ENCODE peak calls at places on chromosome 7, in eight cellular contexts. One of them, this sample, is unnamed.
A peak's percentile ranks its signal among the peaks of the same experiment; 100 is the strongest.

GRCh38 chr7:99734987-99735386 is at the start of gene CYP3A7:
- DNase-seq in fibroblast of lung: no peak
- DNase-seq in heart right ventricle: no peak
- DNase-seq in suprapubic skin: no peak
- DNase-seq in GM06990: no peak
- DNase-seq in cardiac muscle cell: no peak
- DNase-seq in hepatocyte: peak; percentile 40
- DNase-seq in colonic mucosa: no peak
- DNase-seq in this sample: no peak

GRCh38 chr7:95933618-95934017 is 161.3 kb downstream of the DYNC1I1 start:
- DNase-seq in suprapubic skin: no peak
- DNase-seq in heart right ventricle: no peak
- DNase-seq in colonic mucosa: no peak
- DNase-seq in cardiac muscle cell: no peak
- DNase-seq in hepatocyte: no peak
- DNase-seq in fibroblast of lung: no peak
- DNase-seq in GM06990: no peak
- DNase-seq in this sample: no peak

GRCh38 chr7:18846765-18847215 is 270.6 kb downstream of the TWIST1 start:
- DNase-seq in hepatocyte: no peak
- DNase-seq in cardiac muscle cell: no peak
- DNase-seq in heart right ventricle: no peak
- DNase-seq in GM06990: no peak
- DNase-seq in colonic mucosa: no peak
- DNase-seq in suprapubic skin: no peak
- DNase-seq in fibroblast of lung: no peak
- DNase-seq in this sample: no peak

GRCh38 chr7:99500637-99501009 is 542 bp upstream of the ZNF394 start:
- DNase-seq in suprapubic skin: no peak
- DNase-seq in hepatocyte: no peak
- DNase-seq in colonic mucosa: no peak
- DNase-seq in heart right ventricle: no peak
- DNase-seq in fibroblast of lung: no peak
- DNase-seq in GM06990: no peak
- DNase-seq in cardiac muscle cell: no peak
- DNase-seq in this sample: no peak

GRCh38 chr7:116671681-116672595 is at the start of gene MET:
- DNase-seq in fibroblast of lung: peak; percentile 73
- DNase-seq in hepatocyte: peak; percentile 90
- DNase-seq in heart right ventricle: peak; percentile 68
- DNase-seq in cardiac muscle cell: peak; percentile 73
- DNase-seq in colonic mucosa: peak; percentile 85
- DNase-seq in GM06990: peak; percentile 55
- DNase-seq in suprapubic skin: peak; percentile 81
- DNase-seq in this sample: peak; percentile 86

GRCh38 chr7:66558660-66559465 is 69.8 kb upstream of the KCTD7 start:
- DNase-seq in suprapubic skin: no peak
- DNase-seq in hepatocyte: no peak
- DNase-seq in fibroblast of lung: no peak
- DNase-seq in colonic mucosa: no peak
- DNase-seq in cardiac muscle cell: no peak
- DNase-seq in GM06990: no peak
- DNase-seq in heart right ventricle: no peak
- DNase-seq in this sample: no peak

GRCh38 chr7:15848362-15848761 is 161.9 kb upstream of the MEOX2 start:
- DNase-seq in suprapubic skin: no peak
- DNase-seq in heart right ventricle: no peak
- DNase-seq in cardiac muscle cell: peak; percentile 25
- DNase-seq in colonic mucosa: no peak
- DNase-seq in hepatocyte: no peak
- DNase-seq in GM06990: no peak
- DNase-seq in fibroblast of lung: peak; percentile 16
- DNase-seq in this sample: no peak

GRCh38 chr7:40604601-40605438 is 470.0 kb downstream of the SUGCT start:
- DNase-seq in hepatocyte: peak; percentile 71
- DNase-seq in heart right ventricle: peak; percentile 45
- DNase-seq in cardiac muscle cell: peak; percentile 81
- DNase-seq in colonic mucosa: peak; percentile 38
- DNase-seq in suprapubic skin: no peak
- DNase-seq in fibroblast of lung: peak; percentile 64
- DNase-seq in GM06990: peak; percentile 18
- DNase-seq in this sample: peak; percentile 28

GRCh38 chr7:108455833-108456677 is at the start of gene NRCAM:
- DNase-seq in suprapubic skin: no peak
- DNase-seq in colonic mucosa: no peak
- DNase-seq in heart right ventricle: peak; percentile 11
- DNase-seq in hepatocyte: peak; percentile 88
- DNase-seq in GM06990: peak; percentile 82
- DNase-seq in cardiac muscle cell: peak; percentile 87
- DNase-seq in fibroblast of lung: peak; percentile 46
- DNase-seq in this sample: no peak

GRCh38 chr7:103929808-103930415 is 59.5 kb downstream of the RELN start:
- DNase-seq in fibroblast of lung: no peak
- DNase-seq in cardiac muscle cell: no peak
- DNase-seq in GM06990: no peak
- DNase-seq in suprapubic skin: no peak
- DNase-seq in hepatocyte: no peak
- DNase-seq in heart right ventricle: no peak
- DNase-seq in colonic mucosa: no peak
- DNase-seq in this sample: no peak

GRCh38 chr7:98265841-98266271 is 13.8 kb upstream of the TECPR1 start:
- DNase-seq in fibroblast of lung: no peak
- DNase-seq in suprapubic skin: no peak
- DNase-seq in colonic mucosa: no peak
- DNase-seq in cardiac muscle cell: no peak
- DNase-seq in heart right ventricle: no peak
- DNase-seq in hepatocyte: no peak
- DNase-seq in GM06990: no peak
- DNase-seq in this sample: no peak

GRCh38 chr7:100825215-100825671 is 2.1 kb downstream of the EPHB4 start:
- DNase-seq in cardiac muscle cell: no peak
- DNase-seq in colonic mucosa: peak; percentile 51
- DNase-seq in GM06990: no peak
- DNase-seq in fibroblast of lung: no peak
- DNase-seq in hepatocyte: peak; percentile 38
- DNase-seq in suprapubic skin: no peak
- DNase-seq in heart right ventricle: peak; percentile 54
- DNase-seq in this sample: no peak

GRCh38 chr7:101465576-101466196 is 103.0 kb downstream of the COL26A1 start:
- DNase-seq in GM06990: no peak
- DNase-seq in suprapubic skin: no peak
- DNase-seq in hepatocyte: no peak
- DNase-seq in cardiac muscle cell: peak; percentile 30
- DNase-seq in heart right ventricle: no peak
- DNase-seq in fibroblast of lung: peak; percentile 15
- DNase-seq in colonic mucosa: no peak
- DNase-seq in this sample: no peak

GRCh38 chr7:102169651-102170416 is 116.8 kb upstream of the SH2B2 start:
- DNase-seq in colonic mucosa: no peak
- DNase-seq in hepatocyte: no peak
- DNase-seq in GM06990: no peak
- DNase-seq in fibroblast of lung: peak; percentile 55
- DNase-seq in heart right ventricle: no peak
- DNase-seq in suprapubic skin: no peak
- DNase-seq in cardiac muscle cell: peak; percentile 75
- DNase-seq in this sample: no peak

GRCh38 chr7:113582471-113582870 is 336.3 kb downstream of the PPP1R3A start:
- DNase-seq in cardiac muscle cell: no peak
- DNase-seq in heart right ventricle: no peak
- DNase-seq in colonic mucosa: no peak
- DNase-seq in suprapubic skin: no peak
- DNase-seq in GM06990: no peak
- DNase-seq in fibroblast of lung: peak; percentile 1
- DNase-seq in hepatocyte: no peak
- DNase-seq in this sample: peak; percentile 74

GRCh38 chr7:13886356-13886755 is 103.1 kb downstream of the ETV1 start:
- DNase-seq in hepatocyte: no peak
- DNase-seq in suprapubic skin: no peak
- DNase-seq in fibroblast of lung: no peak
- DNase-seq in colonic mucosa: no peak
- DNase-seq in cardiac muscle cell: no peak
- DNase-seq in GM06990: no peak
- DNase-seq in heart right ventricle: no peak
- DNase-seq in this sample: no peak

GRCh38 chr7:69738396-69738889 is 140.2 kb downstream of the AUTS2 start:
- DNase-seq in colonic mucosa: no peak
- DNase-seq in cardiac muscle cell: peak; percentile 11
- DNase-seq in GM06990: peak; percentile 65
- DNase-seq in suprapubic skin: no peak
- DNase-seq in fibroblast of lung: peak; percentile 6
- DNase-seq in hepatocyte: peak; percentile 8
- DNase-seq in heart right ventricle: no peak
- DNase-seq in this sample: no peak

GRCh38 chr7:149764481-149765398 is 8.6 kb downstream of the ZNF467 start:
- DNase-seq in hepatocyte: peak; percentile 68
- DNase-seq in colonic mucosa: no peak
- DNase-seq in GM06990: no peak
- DNase-seq in fibroblast of lung: no peak
- DNase-seq in heart right ventricle: no peak
- DNase-seq in cardiac muscle cell: no peak
- DNase-seq in suprapubic skin: no peak
- DNase-seq in this sample: no peak

GRCh38 chr7:30648744-30649540 is 33.3 kb downstream of the CRHR2 start:
- DNase-seq in cardiac muscle cell: no peak
- DNase-seq in colonic mucosa: peak; percentile 15
- DNase-seq in GM06990: no peak
- DNase-seq in fibroblast of lung: no peak
- DNase-seq in heart right ventricle: no peak
- DNase-seq in suprapubic skin: no peak
- DNase-seq in hepatocyte: no peak
- DNase-seq in this sample: no peak

GRCh38 chr7:74071121-74071520 is 12.5 kb upstream of the LIMK1 start:
- DNase-seq in colonic mucosa: no peak
- DNase-seq in fibroblast of lung: no peak
- DNase-seq in cardiac muscle cell: no peak
- DNase-seq in GM06990: no peak
- DNase-seq in suprapubic skin: no peak
- DNase-seq in heart right ventricle: no peak
- DNase-seq in hepatocyte: no peak
- DNase-seq in this sample: no peak

GRCh38 chr7:7176421-7177043 is 5.8 kb upstream of the C1GALT1 start:
- DNase-seq in GM06990: no peak
- DNase-seq in cardiac muscle cell: peak; percentile 78
- DNase-seq in hepatocyte: peak; percentile 79
- DNase-seq in colonic mucosa: no peak
- DNase-seq in heart right ventricle: no peak
- DNase-seq in suprapubic skin: no peak
- DNase-seq in fibroblast of lung: peak; percentile 86
- DNase-seq in this sample: peak; percentile 93

GRCh38 chr7:112076309-112076708 is 129.9 kb downstream of the DOCK4 start:
- DNase-seq in fibroblast of lung: peak; percentile 69
- DNase-seq in suprapubic skin: no peak
- DNase-seq in GM06990: no peak
- DNase-seq in hepatocyte: no peak
- DNase-seq in colonic mucosa: no peak
- DNase-seq in cardiac muscle cell: peak; percentile 27
- DNase-seq in heart right ventricle: no peak
- DNase-seq in this sample: no peak

GRCh38 chr7:82389847-82390246 is 53.7 kb downstream of the CACNA2D1 start:
- DNase-seq in cardiac muscle cell: no peak
- DNase-seq in GM06990: no peak
- DNase-seq in suprapubic skin: no peak
- DNase-seq in colonic mucosa: no peak
- DNase-seq in hepatocyte: no peak
- DNase-seq in heart right ventricle: no peak
- DNase-seq in fibroblast of lung: no peak
- DNase-seq in this sample: no peak
- H3K27me3 ChIP-seq in cardiac muscle cell: no peaks in the 10 kb centered on the region
- H3K27me3 ChIP-seq in GM06990: no peaks in the 10 kb centered on the region
- H3K27me3 ChIP-seq in suprapubic skin: no peaks in the 10 kb centered on the region
- H3K27me3 ChIP-seq in colonic mucosa: no peaks in the 10 kb centered on the region
- H3K27me3 ChIP-seq in hepatocyte: no peaks in the 10 kb centered on the region
- H3K27me3 ChIP-seq in heart right ventricle: no peaks in the 10 kb centered on the region
- H3K27me3 ChIP-seq in fibroblast of lung: no peaks in the 10 kb centered on the region
- H3K27me3 ChIP-seq in this sample: no peaks in the 10 kb centered on the region

GRCh38 chr7:130940907-130941306 is 206.9 kb upstream of the KLF14 start:
- DNase-seq in GM06990: no peak
- DNase-seq in fibroblast of lung: peak; percentile 39
- DNase-seq in cardiac muscle cell: no peak
- DNase-seq in suprapubic skin: no peak
- DNase-seq in hepatocyte: no peak
- DNase-seq in colonic mucosa: no peak
- DNase-seq in heart right ventricle: no peak
- DNase-seq in this sample: no peak
- H3K4me3 ChIP-seq in GM06990: no peak overlapping the region
- H3K4me3 ChIP-seq in fibroblast of lung: peak overlapping the region; percentile 64
- H3K4me3 ChIP-seq in cardiac muscle cell: no peak overlapping the region
- H3K4me3 ChIP-seq in suprapubic skin: peak overlapping the region; percentile 41
- H3K4me3 ChIP-seq in hepatocyte: no peak overlapping the region
- H3K4me3 ChIP-seq in colonic mucosa: peak overlapping the region; percentile 35
- H3K4me3 ChIP-seq in heart right ventricle: peak overlapping the region; percentile 25
- H3K4me3 ChIP-seq in this sample: peak overlapping the region; percentile 51

DNA sequence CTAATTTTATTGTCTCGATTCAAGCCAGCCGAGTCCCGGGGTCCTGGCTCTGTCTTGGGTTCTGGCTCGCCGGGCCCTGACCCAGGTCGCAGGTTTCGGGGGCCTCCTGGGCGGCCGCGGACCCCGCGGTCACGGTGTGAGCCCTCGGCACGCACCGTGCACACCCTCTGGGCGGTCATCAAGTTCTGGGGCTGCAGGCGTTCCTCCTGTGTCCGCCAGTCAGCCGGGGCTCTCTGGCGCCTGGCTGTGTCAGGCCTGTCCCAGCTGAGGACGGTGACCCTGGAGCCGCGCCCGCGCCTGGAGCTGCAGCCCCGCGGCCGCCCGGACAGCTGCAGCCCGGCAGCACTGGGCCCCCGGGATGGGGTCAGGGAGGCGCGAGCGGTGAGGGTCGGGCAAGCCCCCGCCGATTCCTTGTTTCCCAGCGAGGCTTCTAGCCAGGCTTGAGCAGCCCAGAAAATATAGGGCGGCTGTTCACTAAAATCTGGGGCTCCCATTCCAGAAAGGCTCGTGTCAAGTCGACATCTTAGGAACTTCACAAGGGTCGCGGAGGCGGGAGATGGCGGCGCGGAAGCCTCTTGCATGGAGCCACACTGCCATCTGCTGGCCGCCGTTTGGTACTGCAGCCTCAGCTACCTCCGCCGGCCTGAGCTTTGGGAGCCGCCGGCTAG is 4.2 kb upstream of the HOXA7 start:
- DNase-seq in hepatocyte: peak; percentile 92
- DNase-seq in colonic mucosa: peak; percentile 91
- DNase-seq in GM06990: peak; percentile 83
- DNase-seq in heart right ventricle: peak; percentile 80
- DNase-seq in suprapubic skin: peak; percentile 99
- DNase-seq in fibroblast of lung: peak; percentile 84
- DNase-seq in cardiac muscle cell: peak; percentile 84
- DNase-seq in this sample: peak; percentile 29
- H3K27me3 ChIP-seq in hepatocyte: peaks cover 92% of the 10 kb centered on the region
- H3K27me3 ChIP-seq in colonic mucosa: peaks cover 4% of the 10 kb centered on the region
- H3K27me3 ChIP-seq in GM06990: peaks cover 2% of the 10 kb centered on the region
- H3K27me3 ChIP-seq in heart right ventricle: peaks cover 74% of the 10 kb centered on the region
- H3K27me3 ChIP-seq in suprapubic skin: peaks cover 5% of the 10 kb centered on the region
- H3K27me3 ChIP-seq in fibroblast of lung: peaks cover 23% of the 10 kb centered on the region
- H3K27me3 ChIP-seq in cardiac muscle cell: peaks cover 100% of the 10 kb centered on the region
- H3K27me3 ChIP-seq in this sample: peaks cover 76% of the 10 kb centered on the region

DNA sequence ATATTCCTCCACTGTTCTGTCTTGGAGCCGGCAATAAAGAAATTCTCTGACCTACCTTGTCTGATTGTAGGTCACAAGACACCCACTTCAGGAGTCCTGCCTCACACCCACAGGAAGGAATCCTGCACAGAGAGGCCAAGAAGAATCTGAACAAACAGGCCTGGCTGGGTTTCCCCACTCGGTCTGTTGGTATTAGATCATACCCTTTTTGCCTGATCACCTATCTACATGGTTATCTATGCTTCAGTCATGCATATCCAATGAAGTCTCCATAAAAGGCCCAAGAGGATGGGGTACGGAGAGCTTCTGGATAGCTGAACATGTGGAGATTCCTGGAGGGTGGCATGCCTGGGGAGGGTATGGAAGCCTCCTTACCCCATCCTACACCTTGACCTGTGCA is 12.3 kb downstream of the OGDH start:
- DNase-seq in heart right ventricle: no peak
- DNase-seq in hepatocyte: peak; percentile 63
- DNase-seq in cardiac muscle cell: no peak
- DNase-seq in colonic mucosa: no peak
- DNase-seq in GM06990: no peak
- DNase-seq in suprapubic skin: peak; percentile 52
- DNase-seq in fibroblast of lung: no peak
- DNase-seq in this sample: peak; percentile 89
- H3K4me3 ChIP-seq in heart right ventricle: no peak overlapping the region
- H3K4me3 ChIP-seq in hepatocyte: no peak overlapping the region
- H3K4me3 ChIP-seq in cardiac muscle cell: no peak overlapping the region
- H3K4me3 ChIP-seq in colonic mucosa: no peak overlapping the region
- H3K4me3 ChIP-seq in GM06990: no peak overlapping the region
- H3K4me3 ChIP-seq in suprapubic skin: no peak overlapping the region
- H3K4me3 ChIP-seq in fibroblast of lung: no peak overlapping the region
- H3K4me3 ChIP-seq in this sample: no peak overlapping the region